ENCODE peak calls at places on chromosome 19, in four cellular contexts. One of them, this sample, is unnamed.

GRCh38 chr19:58123354-58123753 is 25.3 kb upstream of the ZSCAN18 start:
- DNase-seq in heart left ventricle: no peak
- DNase-seq in endothelial cell: no peak
- DNase-seq in heart right ventricle: no peak
- DNase-seq in this sample: no peak

GRCh38 chr19:42216653-42217521 is 590 bp downstream of the DEDD2 start:
- DNase-seq in heart right ventricle: peak
- DNase-seq in endothelial cell: peak
- DNase-seq in heart left ventricle: peak
- DNase-seq in this sample: no peak

GRCh38 chr19:19661675-19662251 is 1.7 kb downstream of the ATP13A1 start:
- DNase-seq in heart left ventricle: no peak
- DNase-seq in heart right ventricle: no peak
- DNase-seq in endothelial cell: no peak
- DNase-seq in this sample: no peak

GRCh38 chr19:10565028-10565566 is 713 bp downstream of the KRI1 start:
- DNase-seq in heart right ventricle: peak
- DNase-seq in endothelial cell: peak
- DNase-seq in heart left ventricle: no peak
- DNase-seq in this sample: no peak

GRCh38 chr19:58296086-58296485 is 9.1 kb upstream of the ERVK3-1 start:
- DNase-seq in endothelial cell: no peak
- DNase-seq in heart left ventricle: no peak
- DNase-seq in heart right ventricle: no peak
- DNase-seq in this sample: no peak

GRCh38 chr19:3671680-3672574 is 28.3 kb downstream of the PIP5K1C start:
- DNase-seq in heart left ventricle: no peak
- DNase-seq in heart right ventricle: no peak
- DNase-seq in endothelial cell: no peak
- DNase-seq in this sample: no peak

GRCh38 chr19:15779756-15780476 is 7.5 kb upstream of the OR10H5 start:
- DNase-seq in endothelial cell: no peak
- DNase-seq in heart left ventricle: peak
- DNase-seq in heart right ventricle: peak
- DNase-seq in this sample: no peak

GRCh38 chr19:9700229-9700981 is 25.5 kb upstream of the ZNF562 start:
- DNase-seq in heart left ventricle: no peak
- DNase-seq in heart right ventricle: no peak
- DNase-seq in endothelial cell: no peak
- DNase-seq in this sample: no peak

GRCh38 chr19:4467835-4468234 is 4.3 kb upstream of the HDGFL2 start:
- DNase-seq in endothelial cell: no peak
- DNase-seq in heart right ventricle: no peak
- DNase-seq in heart left ventricle: no peak
- DNase-seq in this sample: no peak

GRCh38 chr19:35518313-35518712 is 4.9 kb upstream of the DMKN start:
- DNase-seq in heart right ventricle: no peak
- DNase-seq in endothelial cell: no peak
- DNase-seq in heart left ventricle: no peak
- DNase-seq in this sample: peak

DNA sequence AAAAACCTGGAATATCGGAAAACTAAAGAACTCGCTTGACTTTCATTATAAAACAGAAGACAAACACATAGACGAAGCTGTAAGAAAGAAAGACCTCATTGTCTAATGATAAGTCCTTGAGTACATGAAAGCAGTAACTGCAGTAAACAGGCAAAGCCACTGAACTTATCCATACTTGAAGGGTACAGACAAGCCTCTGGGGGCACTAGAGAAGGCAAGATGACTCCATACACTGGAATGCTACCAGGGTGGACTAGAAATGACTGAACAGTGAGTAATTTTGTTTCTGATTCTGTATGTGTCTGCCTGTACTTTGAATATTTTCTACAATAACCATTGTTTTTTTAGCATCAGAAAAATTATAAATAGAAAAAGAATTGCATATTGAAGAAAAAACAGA is 507.9 kb downstream of the UQCRFS1 start:
- DNase-seq in endothelial cell: no peak
- DNase-seq in heart left ventricle: no peak
- DNase-seq in heart right ventricle: no peak
- DNase-seq in this sample: peak
- TF ChIP-seq CTCF in endothelial cell: no peak
- TF ChIP-seq CTCF in heart left ventricle: no peak
- TF ChIP-seq CTCF in heart right ventricle: no peak
- TF ChIP-seq CTCF in this sample: peak

GRCh38 chr19:39533003-39533512 is 406 bp upstream of the EID2B start:
- DNase-seq in heart right ventricle: no peak
- DNase-seq in endothelial cell: no peak
- DNase-seq in heart left ventricle: no peak
- DNase-seq in this sample: no peak
- TF ChIP-seq CTCF in heart right ventricle: no peak
- TF ChIP-seq CTCF in endothelial cell: peak
- TF ChIP-seq CTCF in heart left ventricle: no peak
- TF ChIP-seq CTCF in this sample: no peak

GRCh38 chr19:32339988-32340874 is 5.2 kb upstream of the ZNF507 start:
- DNase-seq in endothelial cell: peak
- DNase-seq in heart right ventricle: peak
- DNase-seq in heart left ventricle: peak
- DNase-seq in this sample: no peak

GRCh38 chr19:32333227-32333626 is 12.2 kb upstream of the ZNF507 start:
- DNase-seq in heart left ventricle: no peak
- DNase-seq in heart right ventricle: no peak
- DNase-seq in endothelial cell: no peak
- DNase-seq in this sample: no peak

GRCh38 chr19:32337176-32337808 is 8.1 kb upstream of the ZNF507 start:
- DNase-seq in endothelial cell: no peak
- DNase-seq in heart left ventricle: no peak
- DNase-seq in heart right ventricle: no peak
- DNase-seq in this sample: no peak

DNA sequence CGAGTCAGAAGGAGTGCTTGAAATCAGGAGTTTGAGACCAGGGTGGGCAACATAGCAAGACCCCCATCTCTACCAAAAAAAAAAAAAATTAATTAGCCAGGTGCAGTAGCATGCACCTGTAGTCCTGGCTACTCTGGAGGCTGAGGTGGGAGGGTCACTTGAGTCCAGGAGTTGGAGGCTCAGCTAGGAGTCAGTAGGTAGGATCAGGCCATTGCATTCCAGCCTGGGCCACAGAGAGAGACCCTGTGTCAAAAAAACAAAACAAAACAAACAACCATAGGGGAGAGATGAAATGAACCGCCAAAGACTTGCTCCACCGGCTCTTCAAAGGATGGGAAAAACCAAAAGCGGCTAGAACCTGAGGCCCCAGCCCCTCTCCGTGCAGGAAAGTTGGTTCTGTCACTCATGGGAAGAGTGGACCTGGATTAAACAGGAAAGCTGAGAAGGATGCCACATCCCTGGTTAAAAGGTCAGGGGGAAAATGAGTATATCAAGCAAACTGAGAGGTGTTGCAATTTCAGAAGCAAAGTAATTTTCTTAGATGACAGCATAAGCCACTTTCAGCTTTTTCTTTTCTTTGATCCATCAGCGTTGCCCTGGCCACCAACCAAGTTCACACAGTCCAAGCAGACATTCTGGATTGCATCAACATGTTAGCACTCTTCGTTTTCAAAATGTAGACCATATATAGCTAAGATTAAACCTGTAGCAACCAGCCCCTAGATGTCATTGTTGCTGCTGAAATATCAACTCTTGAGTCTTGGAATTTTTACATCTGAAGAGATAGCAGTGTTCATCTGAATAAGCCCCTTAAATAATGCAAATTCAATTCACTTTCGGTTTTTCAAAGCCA is 8.9 kb upstream of the ZNF507 start:
- DNase-seq in heart left ventricle: no peak
- DNase-seq in heart right ventricle: no peak
- DNase-seq in endothelial cell: no peak
- DNase-seq in this sample: no peak
- TF ChIP-seq CTCF in heart left ventricle: no peak
- TF ChIP-seq CTCF in heart right ventricle: peak
- TF ChIP-seq CTCF in endothelial cell: no peak
- TF ChIP-seq CTCF in this sample: no peak

DNA sequence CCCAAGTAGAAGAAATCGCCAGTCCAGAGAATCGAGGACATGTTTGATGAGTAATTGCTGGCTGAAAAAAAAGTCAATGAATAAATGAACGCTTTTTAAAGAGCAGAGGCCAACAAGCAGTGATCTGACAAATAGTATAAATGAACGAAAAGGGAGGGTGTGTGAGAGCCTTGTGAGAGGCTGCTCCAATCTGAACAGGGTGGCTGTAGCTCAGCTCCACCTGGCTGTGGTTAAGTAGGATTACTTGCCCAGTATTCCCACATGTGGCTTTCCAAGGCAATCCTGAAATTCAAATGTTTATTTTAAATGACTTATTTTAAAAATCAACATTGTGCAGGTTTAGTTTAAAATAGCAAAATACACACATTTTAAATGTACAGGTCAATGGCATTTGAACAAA is 117.0 kb downstream of the TSHZ3 start:
- DNase-seq in endothelial cell: no peak
- DNase-seq in heart left ventricle: no peak
- DNase-seq in heart right ventricle: no peak
- DNase-seq in this sample: peak
- TF ChIP-seq CTCF in endothelial cell: no peak
- TF ChIP-seq CTCF in heart left ventricle: no peak
- TF ChIP-seq CTCF in heart right ventricle: peak
- TF ChIP-seq CTCF in this sample: peak

GRCh38 chr19:49469828-49470614 is 4.0 kb upstream of the FLT3LG start:
- DNase-seq in endothelial cell: no peak
- DNase-seq in heart right ventricle: no peak
- DNase-seq in heart left ventricle: peak
- DNase-seq in this sample: no peak
- TF ChIP-seq CTCF in endothelial cell: no peak
- TF ChIP-seq CTCF in heart right ventricle: no peak
- TF ChIP-seq CTCF in heart left ventricle: no peak
- TF ChIP-seq CTCF in this sample: peak

GRCh38 chr19:18401580-18402112 is 4.2 kb upstream of the LRRC25 start:
- DNase-seq in heart right ventricle: peak
- DNase-seq in heart left ventricle: no peak
- DNase-seq in endothelial cell: peak
- DNase-seq in this sample: no peak
- TF ChIP-seq CTCF in heart right ventricle: peak
- TF ChIP-seq CTCF in heart left ventricle: peak
- TF ChIP-seq CTCF in endothelial cell: no peak
- TF ChIP-seq CTCF in this sample: peak

GRCh38 chr19:7681336-7682174 is 922 bp downstream of the TRAPPC5 start:
- DNase-seq in heart left ventricle: peak
- DNase-seq in endothelial cell: peak
- DNase-seq in heart right ventricle: peak
- DNase-seq in this sample: peak
- TF ChIP-seq CTCF in heart left ventricle: peak
- TF ChIP-seq CTCF in endothelial cell: peak
- TF ChIP-seq CTCF in heart right ventricle: peak
- TF ChIP-seq CTCF in this sample: peak